ENCODE peak calls at places on chromosomes 7 and 10, in six cellular contexts. P is HCT116, W is neuronal stem cell, D is astrocyte, X is GM12878, B is fibroblast of lung. K is an unnamed sample.

GRCh38 chr10:131977323-131978096 is 4.2 kb downstream of the BNIP3 start:
- DNase-seq in W (no peak), B (no peak), D (no peak), P (no peak), X (no peak), K (no peak)

GRCh38 chr7:83271212-83272099 is 108.8 kb upstream of the PCLO start:
- DNase-seq in W (peak; percentile 24), D (peak; percentile 42), X (no peak), B (peak; percentile 73), P (peak; percentile 26), K (peak; percentile 24)

GRCh38 chr10:81792729-81793128 is 82.3 kb upstream of the NRG3 start:
- DNase-seq in B (no peak), P (no peak), W (no peak), D (no peak), X (no peak), K (no peak)

GRCh38 chr7:18356195-18356645 is 139.3 kb upstream of the HDAC9 start:
- DNase-seq in P (peak; percentile 26), W (peak; percentile 5), D (peak; percentile 15), B (peak; percentile 53), X (no peak), K (peak; percentile 66)

GRCh38 chr7:135074096-135074495 is 73.8 kb upstream of the TMEM140 start:
- DNase-seq in W (no peak), B (no peak), X (no peak), P (no peak), D (no peak), K (no peak)

GRCh38 chr7:141675431-141676210 is 26.3 kb downstream of the DENND11 start:
- DNase-seq in W (no peak), D (peak; percentile 18), P (no peak), B (no peak), X (no peak), K (no peak)

GRCh38 chr7:21059069-21059468 is 272.4 kb upstream of the SP8 start:
- DNase-seq in X (no peak), W (no peak), D (no peak), P (no peak), B (no peak), K (no peak)

GRCh38 chr7:31068006-31068675 is 16.0 kb downstream of the ADCYAP1R1 start:
- DNase-seq in X (no peak), B (no peak), W (no peak), P (no peak), D (no peak), K (no peak)

GRCh38 chr7:107387573-107388219 is 82.2 kb upstream of the GPR22 start:
- DNase-seq in P (no peak), W (no peak), B (peak; percentile 89), D (peak; percentile 87), X (no peak), K (no peak)

GRCh38 chr7:115976651-115977050 is 53.9 kb downstream of the TFEC start:
- DNase-seq in D (no peak), B (peak; percentile 27), W (no peak), P (no peak), X (no peak), K (no peak)

GRCh38 chr10:100041620-100042019 is 31.9 kb upstream of the DNMBP start:
- DNase-seq in D (no peak), B (no peak), W (no peak), P (no peak), X (no peak), K (no peak)

GRCh38 chr10:45253183-45253914 is 62.1 kb downstream of the OR13A1 start:
- DNase-seq in X (peak; percentile 28), P (no peak), W (no peak), B (no peak), D (no peak), K (no peak)

GRCh38 chr10:98326621-98327027 is 58.6 kb upstream of the LOXL4 start:
- DNase-seq in B (no peak), X (no peak), W (no peak), P (no peak), D (no peak), K (no peak)

GRCh38 chr10:30747633-30748032 is 118.1 kb upstream of the LYZL2 start:
- DNase-seq in W (no peak), P (no peak), X (peak; percentile 49), B (peak; percentile 51), D (peak; percentile 71), K (no peak)

GRCh38 chr10:21265622-21266021 is 259.9 kb downstream of the SKIDA1 start:
- DNase-seq in B (peak; percentile 59), X (no peak), P (no peak), W (no peak), D (peak; percentile 46), K (no peak)

GRCh38 chr7:1669486-1669951 is 558 bp upstream of the ELFN1 start:
- DNase-seq in X (no peak), B (no peak), P (no peak), D (no peak), W (peak; percentile 53), K (no peak)

GRCh38 chr10:112052176-112052575 is 131.4 kb downstream of the GPAM start:
- DNase-seq in X (no peak), D (no peak), B (no peak), P (no peak), W (no peak), K (no peak)

GRCh38 chr7:101952355-101953247 is 135.2 kb downstream of the CUX1 start:
- DNase-seq in D (peak; percentile 91), P (peak; percentile 86), W (no peak), X (no peak), B (peak; percentile 91), K (no peak)

GRCh38 chr10:49650724-49651034 is 28.8 kb upstream of the C10orf53 start:
- DNase-seq in P (no peak), W (no peak), D (no peak), B (no peak), X (no peak), K (no peak)

GRCh38 chr10:69502589-69502988 is 51.3 kb downstream of the TSPAN15 start:
- DNase-seq in D (no peak), P (no peak), W (no peak), B (no peak), X (no peak), K (no peak)

GRCh38 chr7:99027241-99027640 is 116.7 kb downstream of the SMURF1 start:
- DNase-seq in W (no peak), B (peak; percentile 48), P (no peak), D (peak; percentile 33), X (no peak), K (no peak)

GRCh38 chr7:120272261-120272895 is 597 bp upstream of the KCND2 start:
- DNase-seq in W (peak; percentile 26), P (peak; percentile 37), B (peak; percentile 75), X (peak; percentile 27), D (peak; percentile 33), K (peak; percentile 23)
- H3K4me2 ChIP-seq in W (peak overlapping the region; percentile 99), P (peak overlapping the region; percentile 43), B (peak overlapping the region; percentile 87), X (peak overlapping the region; percentile 99), D (peak overlapping the region; percentile 99), K (no peak overlapping the region)

GRCh38 chr7:259191-259505 is 30.8 kb upstream of the FOXL3 start:
- DNase-seq in X (no peak), B (no peak), W (no peak), D (no peak), P (no peak), K (no peak)

GRCh38 chr7:256461-256940 is 33.5 kb upstream of the FOXL3 start:
- DNase-seq in X (no peak), D (no peak), P (no peak), B (no peak), W (no peak), K (no peak)

GRCh38 chr7:258476-259190 is 31.3 kb upstream of the FOXL3 start:
- DNase-seq in X (no peak), W (no peak), P (no peak), D (no peak), B (no peak), K (no peak)

GRCh38 chr7:256981-257646 is 32.9 kb upstream of the FOXL3 start:
- DNase-seq in X (no peak), D (no peak), B (no peak), W (no peak), P (no peak), K (no peak)

GRCh38 chr7:257647-257992 is 32.4 kb upstream of the FOXL3 start:
- DNase-seq in W (no peak), D (no peak), B (no peak), P (no peak), X (no peak), K (no peak)
- H3K9me3 ChIP-seq in W (peaks cover 29% of the 10 kb centered on the region), D (peaks cover 11% of the 10 kb centered on the region), B (peaks cover 4% of the 10 kb centered on the region), P (peaks cover 29% of the 10 kb centered on the region), X (no peaks in the 10 kb centered on the region), K (peaks cover 17% of the 10 kb centered on the region)

GRCh38 chr7:48087349-48087748 is 1.7 kb upstream of the UPP1 start:
- DNase-seq in W (no peak), D (peak; percentile 85), P (no peak), B (peak; percentile 76), X (peak; percentile 41), K (peak; percentile 36)
- H3K4me2 ChIP-seq in W (no peak overlapping the region), D (peak overlapping the region; percentile 66), P (peak overlapping the region; percentile 95), B (no peak overlapping the region), X (peak overlapping the region; percentile 77), K (peak overlapping the region; percentile 96)

DNA sequence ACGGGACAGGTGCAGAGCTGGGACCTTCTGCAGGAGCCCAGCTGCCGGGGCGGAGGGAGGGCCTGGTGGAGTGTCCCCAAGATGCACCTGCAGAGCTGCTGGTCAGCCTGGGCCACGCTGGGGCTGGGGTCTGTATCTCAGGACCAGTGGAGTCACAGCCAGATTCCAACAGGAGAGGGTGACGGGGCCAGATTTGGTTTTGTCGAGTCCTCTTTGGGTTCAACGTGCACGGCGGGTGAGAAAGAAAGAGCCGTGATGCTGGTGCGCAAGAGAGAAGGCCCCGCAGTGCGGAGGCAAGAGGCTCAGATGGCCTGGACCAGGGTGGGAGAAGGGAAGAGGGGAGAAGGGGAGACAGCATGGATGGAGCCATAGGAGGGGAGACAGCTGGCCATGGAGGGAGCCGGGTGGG is 462.9 kb downstream of the PTPRN2 start:
- DNase-seq in P (no peak), D (no peak), B (no peak), W (no peak), X (no peak), K (no peak)
- H3K9me3 ChIP-seq in P (peaks cover 6% of the 10 kb centered on the region), D (peaks cover 20% of the 10 kb centered on the region), B (no peaks in the 10 kb centered on the region), W (peaks cover 18% of the 10 kb centered on the region), X (peaks cover 4% of the 10 kb centered on the region), K (no peaks in the 10 kb centered on the region)

DNA sequence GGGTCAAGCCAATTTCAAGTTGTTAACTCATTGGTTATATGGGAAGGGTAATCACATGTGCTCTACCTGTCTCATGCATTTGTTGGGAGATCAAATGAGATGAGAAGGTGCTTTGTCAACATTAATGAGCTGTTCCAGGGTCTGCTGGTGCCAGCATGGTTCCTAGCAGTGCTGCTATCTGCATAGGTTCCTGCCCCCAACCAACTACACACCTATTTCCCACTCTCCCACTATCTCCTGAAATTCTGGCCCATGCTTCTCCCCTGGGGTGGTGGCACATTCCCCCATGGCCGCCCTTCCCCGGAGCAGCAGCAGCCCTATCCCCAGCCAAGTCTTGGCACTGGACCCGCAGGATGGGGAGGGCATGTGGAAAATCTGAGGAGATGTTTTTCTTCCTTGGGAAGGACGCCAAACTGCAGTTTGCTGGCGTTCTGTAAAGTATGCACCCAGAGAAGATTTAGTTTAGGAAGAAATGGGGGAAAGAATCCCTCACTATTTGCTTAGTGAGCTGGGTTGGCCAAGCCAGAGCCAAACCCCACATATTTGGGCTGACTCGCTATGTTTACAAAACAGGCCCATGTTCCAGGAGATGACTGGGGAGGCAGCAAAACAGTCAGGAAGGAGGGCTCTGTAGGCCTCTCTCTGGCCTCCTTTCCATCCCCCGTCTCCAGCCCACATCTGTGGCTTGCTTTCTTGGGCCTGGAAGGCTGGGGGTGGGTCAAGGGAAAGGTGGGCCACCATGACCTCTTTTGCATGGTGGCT is 42.5 kb downstream of the PPP1R3C start:
- DNase-seq in W (no peak), B (peak; percentile 96), D (peak; percentile 96), X (no peak), P (no peak), K (no peak)
- H3K4me2 ChIP-seq in W (no peak overlapping the region), B (peak overlapping the region; percentile 7), D (peak overlapping the region; percentile 65), X (no peak overlapping the region), P (no peak overlapping the region), K (no peak overlapping the region)

K was measured in OCI-LY7.